ENCODE peak calls at places on chromosomes 2 and 18, in eight cellular contexts. C, Y, K, E, P, I, F and X are unnamed samples.
A peak's percentile ranks its signal among the peaks of the same experiment; 100 is the strongest.

GRCh38 chr18:34956663-34957062 is 84.5 kb upstream of the MAPRE2 start:
- DNase-seq in C (no peak), E (no peak), K (no peak), I (no peak), F (no peak), P (no peak), Y (no peak), X (no peak)

GRCh38 chr18:21074336-21075323 is 37.0 kb downstream of the ROCK1 start:
- DNase-seq in C (no peak), K (no peak), Y (no peak), P (no peak), F (no peak), E (no peak), I (no peak), X (no peak)

GRCh38 chr2:45904931-45905642 is 253.6 kb downstream of the PRKCE start:
- DNase-seq in I (peak; percentile 13), K (no peak), P (peak; percentile 16), C (no peak), Y (no peak), F (no peak), E (no peak), X (no peak)

GRCh38 chr2:232643147-232643425 is 9.7 kb downstream of the EFHD1 start:
- DNase-seq in P (no peak), K (no peak), Y (no peak), I (no peak), C (no peak), F (no peak), E (no peak), X (no peak)

GRCh38 chr2:226743911-226744310 is 55.7 kb downstream of the IRS1 start:
- DNase-seq in F (no peak), P (no peak), K (no peak), C (no peak), I (no peak), E (no peak), Y (no peak), X (no peak)

GRCh38 chr2:100321181-100321880 is 970 bp downstream of the LONRF2 start:
- DNase-seq in K (peak; percentile 50), Y (no peak), C (no peak), E (peak; percentile 18), F (no peak), P (peak; percentile 37), I (no peak), X (no peak)

GRCh38 chr2:107412981-107413380 is 413.7 kb upstream of the RGPD4 start:
- DNase-seq in C (no peak), K (no peak), E (no peak), F (no peak), I (no peak), Y (no peak), P (no peak), X (no peak)

GRCh38 chr2:213764849-213765248 is 480.6 kb downstream of the SPAG16 start:
- DNase-seq in F (no peak), Y (no peak), I (no peak), K (no peak), C (no peak), P (no peak), E (no peak), X (no peak)

GRCh38 chr2:181810823-181811695 is 80.5 kb upstream of the ITPRID2 start:
- DNase-seq in E (peak; percentile 3), K (no peak), I (no peak), Y (no peak), F (no peak), P (peak; percentile 66), C (no peak), X (peak; percentile 28)

GRCh38 chr2:128306081-128306930 is 12.4 kb downstream of the HS6ST1 start:
- DNase-seq in C (no peak), I (no peak), K (peak; percentile 75), Y (peak; percentile 2), E (no peak), P (peak; percentile 81), F (no peak), X (peak; percentile 95)

GRCh38 chr2:83587309-83587708 is 871.8 kb downstream of the SUCLG1 start:
- DNase-seq in E (peak; percentile 21), K (no peak), I (no peak), C (no peak), F (no peak), P (no peak), Y (no peak), X (no peak)

GRCh38 chr2:119441376-119442231 is 9.9 kb downstream of the TMEM37 start:
- DNase-seq in P (no peak), K (no peak), I (no peak), F (no peak), Y (no peak), E (no peak), C (no peak), X (no peak)

GRCh38 chr2:144084114-144084661 is 435.7 kb downstream of the ZEB2 start:
- DNase-seq in Y (no peak), I (no peak), P (no peak), C (no peak), K (no peak), E (no peak), F (no peak), X (no peak)

GRCh38 chr2:240622631-240623235 is 2.5 kb upstream of the GPR35 start:
- DNase-seq in Y (no peak), C (no peak), K (peak; percentile 55), F (peak; percentile 46), I (no peak), E (no peak), P (no peak), X (no peak)

GRCh38 chr18:46073474-46074331 is 1.6 kb upstream of the PSTPIP2 start:
- DNase-seq in P (peak; percentile 20), Y (peak; percentile 62), C (peak; percentile 15), K (peak; percentile 13), E (peak; percentile 56), F (no peak), I (peak; percentile 85), X (peak; percentile 15)

GRCh38 chr2:36338827-36339145 is 16.8 kb upstream of the CRIM1 start:
- DNase-seq in F (no peak), K (no peak), I (no peak), Y (no peak), P (no peak), C (no peak), E (no peak), X (no peak)

GRCh38 chr2:8767324-8767723 is 70.1 kb downstream of the KIDINS220 start:
- DNase-seq in F (no peak), C (no peak), Y (no peak), K (no peak), P (no peak), I (no peak), E (no peak), X (no peak)

GRCh38 chr2:129753261-129753660 is 226.2 kb upstream of the RAB6C start:
- DNase-seq in P (no peak), I (no peak), C (no peak), K (no peak), Y (no peak), F (no peak), E (no peak), X (no peak)

GRCh38 chr2:157838442-157839161 is 37.5 kb downstream of the ACVR1 start:
- DNase-seq in F (no peak), K (peak; percentile 48), E (no peak), C (no peak), I (no peak), P (peak; percentile 57), Y (no peak), X (no peak)

GRCh38 chr2:242052421-242052820 is 182.9 kb downstream of the RTP5 start:
- DNase-seq in Y (no peak), C (no peak), I (no peak), P (no peak), E (no peak), F (no peak), K (no peak), X (no peak)

GRCh38 chr2:99545066-99545465 is 55.2 kb upstream of the REV1 start:
- DNase-seq in F (no peak), E (no peak), P (no peak), C (no peak), K (no peak), I (no peak), Y (no peak), X (no peak)

GRCh38 chr18:13454363-13455150 is 236.0 kb downstream of the LDLRAD4 start:
- DNase-seq in C (no peak), E (no peak), F (no peak), I (no peak), P (no peak), K (no peak), Y (no peak), X (no peak)

GRCh38 chr2:230619471-230619870 is 93.2 kb upstream of the CAB39 start:
- DNase-seq in C (no peak), E (no peak), F (no peak), Y (no peak), K (no peak), I (no peak), P (no peak), X (no peak)

GRCh38 chr2:120620025-120620793 is 115.5 kb upstream of the GLI2 start:
- DNase-seq in P (no peak), C (no peak), F (no peak), I (no peak), E (no peak), Y (no peak), K (no peak), X (peak; percentile 16)